ENCODE peak calls at places on chromosomes 6 and 20, in five cellular contexts. H is left ventricle myocardium superior; R is hippocampal formation; D is activated CD4-positive, alpha-beta T cell treated with anti-CD3 and anti-CD28 coated beads, Interleukin-2, amount 50 U/mL, for 1 hour; M is BE2C. F is an unnamed sample.

GRCh38 chr6:143614270-143614669 is 63.5 kb upstream of the PHACTR2 start:
- DNase-seq in H (no peak), R (no peak), M (no peak), D (no peak), F (no peak)

GRCh38 chr20:31869942-31870702 is at the start of the genes DUSP15 and TTLL9:
- DNase-seq in D (no peak), M (peak), R (peak), H (peak), F (no peak)

GRCh38 chr6:159701413-159701999 is 8.5 kb upstream of the SOD2 start:
- DNase-seq in H (no peak), M (no peak), R (no peak), D (no peak), F (no peak)

GRCh38 chr6:108846628-108847027 is 1.6 kb upstream of the ARMC2 start:
- DNase-seq in H (no peak), M (no peak), R (no peak), D (no peak), F (no peak)

GRCh38 chr20:50491926-50492634 is 18.1 kb upstream of the PTPN1 start:
- DNase-seq in R (no peak), D (no peak), M (no peak), H (no peak), F (no peak)

GRCh38 chr6:80335061-80335660 is 228.7 kb downstream of the BCKDHB start:
- DNase-seq in M (no peak), D (no peak), H (no peak), R (no peak), F (no peak)

GRCh38 chr20:34573541-34573940 is 15.0 kb downstream of the MAP1LC3A start:
- DNase-seq in H (no peak), D (no peak), M (no peak), R (no peak), F (no peak)

GRCh38 chr6:12436683-12437082 is 146.5 kb downstream of the EDN1 start:
- DNase-seq in M (no peak), R (no peak), D (no peak), H (no peak), F (no peak)

GRCh38 chr6:13605634-13606033 is 9.5 kb upstream of the NOL7 start:
- DNase-seq in H (no peak), M (no peak), R (no peak), D (no peak), F (no peak)

GRCh38 chr6:43821101-43821886 is 51.3 kb downstream of the VEGFA start:
- DNase-seq in R (no peak), M (no peak), D (no peak), H (no peak), F (no peak)

GRCh38 chr6:156773935-156774871 is 3.0 kb upstream of the ARID1B start:
- DNase-seq in R (no peak), D (no peak), M (no peak), H (no peak), F (no peak)

GRCh38 chr20:35296101-35296554 is 3.9 kb upstream of the FAM83C start:
- DNase-seq in H (no peak), M (no peak), R (no peak), D (no peak), F (no peak)

GRCh38 chr6:42777126-42777822 is 4.6 kb upstream of the BICRAL start:
- DNase-seq in R (no peak), H (no peak), D (no peak), M (no peak), F (no peak)

GRCh38 chr6:132190815-132191175 is 210.5 kb downstream of the MOXD1 start:
- DNase-seq in M (no peak), R (no peak), D (no peak), H (no peak), F (no peak)

GRCh38 chr20:49561256-49561655 is 6.7 kb downstream of the PTGIS start:
- DNase-seq in H (no peak), M (no peak), R (no peak), D (no peak), F (no peak)

GRCh38 chr6:130020892-130021483 is 2.6 kb downstream of the L3MBTL3 start:
- DNase-seq in R (peak), H (peak), D (peak), M (peak), F (peak)

GRCh38 chr20:60250251-60250650 is 292.0 kb downstream of the CDH26 start:
- DNase-seq in R (no peak), M (no peak), H (no peak), D (no peak), F (no peak)

GRCh38 chr6:52788478-52788877 is 15.1 kb downstream of the GSTA1 start:
- DNase-seq in D (no peak), H (no peak), M (no peak), R (no peak), F (no peak)

GRCh38 chr6:36956111-36956820 is 1.7 kb downstream of the PI16 start:
- DNase-seq in H (no peak), D (no peak), R (no peak), M (no peak), F (no peak)

GRCh38 chr6:162940426-162940825 is 212.7 kb downstream of the PACRG start:
- DNase-seq in R (no peak), D (no peak), M (no peak), H (no peak), F (no peak)

GRCh38 chr20:33423141-33423834 is 20.3 kb downstream of the SNTA1 start:
- DNase-seq in D (no peak), M (no peak), H (peak), R (no peak), F (no peak)

GRCh38 chr6:144353871-144354314 is 68.8 kb downstream of the UTRN start:
- DNase-seq in H (no peak), M (no peak), R (no peak), D (no peak), F (no peak)

GRCh38 chr20:62356948-62357667 is 10.0 kb downstream of the LAMA5 start:
- DNase-seq in H (peak), R (no peak), M (peak), D (no peak), F (no peak)

GRCh38 chr6:20608371-20608770 is 74.1 kb downstream of the CDKAL1 start:
- DNase-seq in R (no peak), H (no peak), D (no peak), M (no peak), F (no peak)

GRCh38 chr20:19735446-19735845 is 22.6 kb upstream of the RIN2 start:
- DNase-seq in H (peak), D (no peak), R (peak), M (peak), F (no peak)

GRCh38 chr6:122913558-122913957 is 82.5 kb upstream of the CLVS2 start:
- DNase-seq in H (no peak), D (no peak), R (no peak), M (no peak), F (no peak)

GRCh38 chr6:137043710-137044365 is 927 bp downstream of the IL20RA start:
- DNase-seq in R (no peak), M (peak), H (peak), D (no peak), F (no peak)

GRCh38 chr6:27188885-27189418 is 58.5 kb upstream of the PRSS16 start:
- DNase-seq in D (peak), M (peak), R (peak), H (peak), F (peak)

GRCh38 chr6:110415297-110415916 is at the start of gene DDO:
- DNase-seq in M (peak), H (peak), D (no peak), R (peak), F (no peak)

GRCh38 chr6:133748628-133749027 is 140.3 kb upstream of the TCF21 start:
- DNase-seq in M (no peak), H (no peak), D (no peak), R (no peak), F (no peak)

GRCh38 chr20:54208492-54209044 is 681 bp downstream of the PFDN4 start:
- DNase-seq in M (peak), D (no peak), R (no peak), H (no peak), F (no peak)

GRCh38 chr20:32238483-32239425 is 31.1 kb downstream of the POFUT1 start:
- DNase-seq in R (no peak), H (no peak), M (no peak), D (no peak), F (no peak)

GRCh38 chr20:34569598-34569997 is 11.1 kb downstream of the MAP1LC3A start:
- DNase-seq in D (no peak), H (no peak), R (no peak), M (no peak), F (no peak)

GRCh38 chr6:156687875-156688549 is 89.2 kb upstream of the ARID1B start:
- DNase-seq in M (peak), H (peak), D (no peak), R (peak), F (no peak)

GRCh38 chr6:27505209-27506027 is 32.5 kb upstream of the ZNF184 start:
- DNase-seq in H (no peak), R (no peak), M (peak), D (peak), F (peak)

GRCh38 chr6:35258858-35259193 is 709 bp upstream of the ZNF76 start:
- DNase-seq in H (no peak), R (no peak), D (peak), M (peak), F (no peak)

GRCh38 chr6:157822221-157823000 is 635 bp upstream of the SNX9 start:
- DNase-seq in H (no peak), R (peak), D (peak), M (no peak), F (peak)

F was measured in naive thymus-derived CD4-positive, alpha-beta T cell.